ENCODE peak calls at places on chromosomes 13 and 19, in five cellular contexts. H is SK-N-SH, W is K562, Q is HepG2, M is GM12891. U is an unnamed sample.

GRCh38 chr19:5447700-5448311 is 7.4 kb upstream of the ZNRF4 start:
- DNase-seq in M (no peak), H (no peak), Q (no peak), W (no peak), U (no peak)

GRCh38 chr19:45279587-45280192 is 28.6 kb downstream of the MARK4 start:
- DNase-seq in H (no peak), Q (peak), M (no peak), W (no peak), U (no peak)

GRCh38 chr13:40537146-40537895 is 129.1 kb downstream of the FOXO1 start:
- DNase-seq in W (no peak), Q (no peak), M (no peak), H (no peak), U (no peak)

GRCh38 chr13:75635621-75636338 is at the start of gene LMO7:
- DNase-seq in H (peak), Q (peak), M (peak), W (peak), U (peak)

GRCh38 chr13:29993716-29994488 is 143.5 kb upstream of the UBL3 start:
- DNase-seq in W (no peak), Q (no peak), H (no peak), M (no peak), U (no peak)

GRCh38 chr13:99566125-99567083 is 65.1 kb downstream of the TM9SF2 start:
- DNase-seq in M (peak), W (no peak), H (no peak), Q (no peak), U (no peak)

GRCh38 chr19:43464089-43464775 is 1.2 kb downstream of the LYPD3 start:
- DNase-seq in M (peak), Q (no peak), H (peak), W (peak), U (no peak)

GRCh38 chr13:27559714-27560113 is 60.6 kb downstream of the LNX2 start:
- DNase-seq in H (no peak), Q (no peak), M (no peak), W (no peak), U (no peak)

GRCh38 chr19:18205180-18205915 is 1.5 kb upstream of the RAB3A start:
- DNase-seq in H (peak), M (peak), Q (no peak), W (peak), U (no peak)
- TF ChIP-seq TAF1 in H (no peak), M (no peak), Q (no peak), W (peak), U (no peak)

DNA sequence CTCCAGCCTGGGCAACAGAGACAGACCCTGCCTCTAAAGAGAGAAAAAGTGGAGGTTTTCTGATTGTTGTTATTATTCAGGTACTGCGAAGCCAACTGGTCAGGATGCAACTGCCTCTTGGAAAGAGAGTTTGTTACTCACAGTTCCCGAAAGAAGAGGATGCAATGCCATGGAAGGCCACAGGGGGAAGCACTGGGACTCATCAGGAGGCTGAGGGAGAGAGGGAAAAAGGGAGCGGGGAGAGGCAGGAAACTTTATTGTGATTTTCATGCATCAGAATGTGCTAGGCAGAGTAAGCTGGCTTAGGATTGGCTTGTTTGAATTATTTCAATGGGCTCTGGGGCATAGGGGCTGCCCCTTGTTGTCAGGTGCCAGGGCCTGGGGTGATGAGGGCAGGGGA is 27.6 kb downstream of the MYO9B start:
- DNase-seq in M (no peak), Q (peak), H (peak), W (peak), U (no peak)
- TF ChIP-seq TAF1 in M (no peak), Q (no peak), H (no peak), W (no peak), U (no peak)

GRCh38 chr13:95500136-95500718 is 52.3 kb upstream of the CLDN10 start:
- DNase-seq in M (no peak), Q (no peak), W (no peak), H (no peak), U (no peak)

GRCh38 chr13:95502216-95502615 is 50.3 kb upstream of the CLDN10 start:
- DNase-seq in M (no peak), W (no peak), H (no peak), Q (no peak), U (no peak)

GRCh38 chr13:95497307-95497943 is 55.1 kb upstream of the CLDN10 start:
- DNase-seq in Q (no peak), M (no peak), H (peak), W (no peak), U (no peak)

GRCh38 chr13:95496485-95496884 is 56.0 kb upstream of the CLDN10 start:
- DNase-seq in W (no peak), H (no peak), Q (no peak), M (no peak), U (no peak)

GRCh38 chr13:95498886-95499285 is 53.6 kb upstream of the CLDN10 start:
- DNase-seq in M (no peak), H (no peak), W (no peak), Q (no peak), U (no peak)
- TF ChIP-seq TAF1 in M (no peak), H (no peak), W (no peak), Q (no peak), U (no peak)

DNA sequence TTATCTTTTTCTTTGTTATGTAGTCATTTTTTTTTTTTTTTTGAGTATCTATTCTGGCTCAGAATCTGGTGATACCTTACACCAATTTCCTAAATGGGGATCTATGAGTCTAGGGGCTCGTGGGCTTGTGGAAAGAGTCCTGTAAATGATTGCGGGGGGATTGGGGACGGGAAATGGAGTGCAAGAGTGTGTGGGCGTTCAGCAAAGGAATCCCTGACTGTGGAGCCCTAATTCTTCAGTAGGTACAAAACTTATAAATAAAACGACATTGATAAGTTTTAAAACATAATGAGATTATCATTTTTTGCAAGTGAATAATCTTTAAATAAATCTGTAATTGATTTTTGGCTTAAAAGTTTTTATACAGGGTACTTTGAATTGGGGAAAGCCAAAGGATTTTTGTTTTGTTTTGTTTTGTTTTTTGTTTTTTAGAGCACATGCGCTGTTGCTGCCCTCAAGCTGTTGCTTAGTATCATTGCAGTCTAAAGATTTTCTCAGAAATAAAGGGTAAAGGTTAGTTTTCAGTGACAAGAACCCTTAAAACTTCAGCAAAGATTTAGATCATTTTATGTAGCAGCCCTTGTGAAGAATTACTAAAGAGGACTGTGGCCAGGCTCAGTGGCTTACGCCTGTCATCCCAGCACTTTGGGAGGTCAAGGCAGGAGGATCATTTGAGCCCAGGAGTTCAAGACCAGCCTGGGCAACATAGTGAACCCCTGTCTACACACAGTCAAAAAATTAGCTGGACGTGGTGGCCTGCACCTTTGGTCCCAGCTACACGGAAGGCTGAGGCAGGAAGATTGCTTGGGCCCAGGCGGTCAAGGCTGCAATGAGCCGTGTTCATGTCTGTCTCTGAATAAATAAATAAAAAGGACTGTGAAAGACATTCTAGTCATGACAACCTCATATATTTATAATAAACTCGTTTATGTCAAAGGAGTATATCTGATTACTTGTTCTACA is 1.7 kb downstream of the ERCC5 start:
- DNase-seq in W (peak), M (no peak), H (peak), Q (no peak), U (no peak)
- TF ChIP-seq TAF1 in W (no peak), M (no peak), H (no peak), Q (no peak), U (no peak)

GRCh38 chr19:14107581-14108461 is 9.7 kb downstream of the PRKACA start:
- DNase-seq in H (no peak), W (no peak), M (no peak), Q (no peak), U (no peak)
- TF ChIP-seq TAF1 in H (no peak), W (no peak), M (no peak), Q (no peak), U (no peak)